ENCODE peak calls at places on chromosomes 12 and 14, in ten cellular contexts. R, X, P, C, U, J, D, M, N and G are unnamed samples.

GRCh38 chr12:130222519-130223255 is 60.4 kb downstream of the FZD10 start:
- DNase-seq in R (no peak), X (no peak), P (no peak), C (no peak), U (no peak), J (no peak), D (no peak), M (no peak), N (no peak), G (no peak)

GRCh38 chr12:97404549-97404948 is 58.1 kb upstream of the RMST start:
- DNase-seq in R (peak; percentile 69), X (peak; percentile 61), P (no peak), C (peak; percentile 56), U (peak; percentile 25), J (peak; percentile 35), D (peak; percentile 6), M (peak; percentile 14), N (peak; percentile 21), G (peak; percentile 49)

GRCh38 chr12:95304673-95305198 is 87.1 kb downstream of the VEZT start:
- DNase-seq in R (no peak), X (no peak), P (no peak), C (no peak), U (no peak), J (no peak), D (peak; percentile 53), M (no peak), N (peak; percentile 52), G (no peak)

GRCh38 chr12:14913381-14913781 is 25.0 kb downstream of the ERP27 start:
- DNase-seq in R (peak; percentile 27), X (no peak), P (no peak), C (peak; percentile 82), U (no peak), J (no peak), D (no peak), M (peak; percentile 99), N (no peak), G (no peak)

GRCh38 chr12:26239508-26240328 is 44.3 kb downstream of the SSPN start:
- DNase-seq in R (no peak), X (no peak), P (no peak), C (peak; percentile 76), U (no peak), J (peak; percentile 100), D (peak; percentile 79), M (peak; percentile 100), N (peak; percentile 100), G (no peak)

GRCh38 chr12:117502633-117503032 is 141.2 kb upstream of the NOS1 start:
- DNase-seq in R (no peak), X (no peak), P (no peak), C (no peak), U (no peak), J (no peak), D (no peak), M (no peak), N (no peak), G (no peak)

GRCh38 chr12:105365231-105365630 is 34.7 kb downstream of the C12orf75 start:
- DNase-seq in R (no peak), X (no peak), P (no peak), C (no peak), U (no peak), J (no peak), D (no peak), M (no peak), N (no peak), G (no peak)

GRCh38 chr12:70507442-70507841 is 129.8 kb downstream of the PTPRB start:
- DNase-seq in R (no peak), X (no peak), P (no peak), C (no peak), U (no peak), J (no peak), D (no peak), M (no peak), N (peak; percentile 61), G (no peak)

GRCh38 chr12:88578821-88579518 is 1.3 kb downstream of the KITLG start:
- DNase-seq in R (peak; percentile 53), X (peak; percentile 72), P (no peak), C (peak; percentile 42), U (peak; percentile 81), J (no peak), D (no peak), M (peak; percentile 52), N (no peak), G (peak; percentile 12)

GRCh38 chr14:35944847-35945246 is 118.7 kb downstream of the BRMS1L start:
- DNase-seq in R (peak; percentile 20), X (peak; percentile 17), P (no peak), C (peak; percentile 36), U (peak; percentile 31), J (no peak), D (no peak), M (peak; percentile 6), N (no peak), G (peak; percentile 25)

GRCh38 chr12:33988888-33989287 is 33.4 kb upstream of the ALG10 start:
- DNase-seq in R (no peak), X (no peak), P (no peak), C (peak; percentile 91), U (no peak), J (no peak), D (no peak), M (peak; percentile 91), N (no peak), G (no peak)

GRCh38 chr12:56020437-56021189 is at the start of gene IKZF4:
- DNase-seq in R (peak; percentile 79), X (peak; percentile 68), P (no peak), C (no peak), U (no peak), J (no peak), D (peak; percentile 48), M (no peak), N (no peak), G (no peak)

GRCh38 chr12:56634837-56635538 is 4.9 kb upstream of the BAZ2A start:
- DNase-seq in R (peak; percentile 92), X (peak; percentile 85), P (peak; percentile 77), C (peak; percentile 94), U (peak; percentile 98), J (peak; percentile 53), D (peak; percentile 84), M (peak; percentile 91), N (peak; percentile 74), G (peak; percentile 85)

GRCh38 chr12:15731940-15732339 is 57.2 kb downstream of the EPS8 start:
- DNase-seq in R (no peak), X (no peak), P (no peak), C (no peak), U (no peak), J (no peak), D (no peak), M (no peak), N (no peak), G (no peak)

GRCh38 chr12:64459388-64460024 is 7.6 kb downstream of the TBK1 start:
- DNase-seq in R (no peak), X (no peak), P (no peak), C (no peak), U (no peak), J (no peak), D (no peak), M (no peak), N (no peak), G (no peak)

DNA sequence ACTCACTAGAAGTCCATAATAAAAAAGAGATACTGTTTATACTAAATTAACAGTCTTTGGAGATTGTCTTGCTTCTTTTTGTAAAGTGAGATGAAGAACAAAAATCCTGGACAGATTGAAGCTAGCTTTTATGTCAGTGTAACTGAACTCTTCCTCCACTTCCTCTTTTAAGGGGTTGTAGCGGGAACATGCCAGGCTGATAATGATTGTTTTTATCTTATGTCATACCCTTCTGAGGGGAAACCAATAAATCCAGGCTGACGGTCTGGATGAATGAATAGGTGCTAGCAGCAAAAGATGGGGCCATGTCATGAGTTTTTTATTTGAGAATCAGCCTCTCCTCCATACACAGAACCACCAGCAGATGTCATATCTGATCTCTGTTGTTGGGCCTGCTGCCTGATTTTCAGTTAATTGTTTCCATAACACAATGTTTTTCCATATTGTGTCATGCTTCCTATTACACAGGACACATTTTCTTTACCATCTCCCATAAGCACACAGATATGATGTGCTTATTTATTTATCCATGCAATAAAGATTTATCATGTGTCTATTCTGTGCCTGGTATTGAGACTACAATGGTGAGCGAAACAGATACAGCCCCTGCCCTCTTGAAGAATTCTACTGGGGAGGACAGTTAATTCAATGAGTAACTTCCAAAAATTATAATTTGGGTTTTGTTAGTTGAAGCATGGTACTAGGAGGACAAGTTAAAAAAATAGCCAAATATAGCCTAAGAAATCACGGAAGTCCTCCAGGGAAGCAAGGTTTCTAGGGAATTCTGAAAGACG is 33.5 kb upstream of the CRY1 start:
- DNase-seq in R (peak; percentile 16), X (peak; percentile 56), P (no peak), C (peak; percentile 40), U (no peak), J (no peak), D (peak; percentile 24), M (peak; percentile 7), N (no peak), G (no peak)
- TF ChIP-seq CTCF in R (peak; percentile 52), X (peak; percentile 49), P (peak; percentile 23), C (peak; percentile 65), U (peak; percentile 68), J (peak; percentile 59), D (peak; percentile 46), M (peak; percentile 35), N (peak; percentile 58), G (peak; percentile 18)

DNA sequence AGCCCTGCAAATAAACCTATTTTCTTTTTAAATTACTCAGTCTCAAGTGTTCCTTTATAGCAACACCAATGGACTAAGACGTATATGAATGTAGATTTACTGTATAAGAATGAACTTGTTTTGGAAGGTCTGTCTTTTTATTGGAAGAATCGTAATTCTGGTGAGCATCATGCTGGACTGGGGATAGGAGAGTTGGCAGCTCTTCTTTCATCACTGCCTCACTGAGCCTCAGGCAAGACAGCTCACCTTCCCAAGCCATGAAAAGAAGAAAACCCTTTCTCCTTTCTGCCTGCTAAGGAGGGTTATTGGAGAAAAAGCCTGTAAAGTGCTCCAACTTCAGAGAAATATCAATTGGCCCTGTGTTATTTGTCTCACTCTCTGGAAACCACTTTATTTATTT is 9.1 kb upstream of the RNF34 start:
- DNase-seq in R (no peak), X (no peak), P (no peak), C (peak; percentile 94), U (no peak), J (no peak), D (no peak), M (peak; percentile 88), N (no peak), G (no peak)
- TF ChIP-seq CTCF in R (no peak), X (no peak), P (no peak), C (no peak), U (no peak), J (no peak), D (no peak), M (no peak), N (no peak), G (no peak)

GRCh38 chr12:123063535-123063934 is 83.1 kb downstream of the ARL6IP4 start:
- DNase-seq in R (peak; percentile 43), X (peak; percentile 58), P (no peak), C (no peak), U (peak; percentile 38), J (no peak), D (peak; percentile 28), M (no peak), N (no peak), G (no peak)
- TF ChIP-seq CTCF in R (peak; percentile 25), X (peak; percentile 52), P (peak; percentile 34), C (no peak), U (no peak), J (peak; percentile 52), D (peak; percentile 38), M (no peak), N (peak; percentile 37), G (peak; percentile 38)

GRCh38 chr14:75884198-75884611 is 97.6 kb downstream of the TGFB3 start:
- DNase-seq in R (no peak), X (peak; percentile 21), P (no peak), C (peak; percentile 43), U (no peak), J (peak; percentile 94), D (peak; percentile 86), M (peak; percentile 46), N (peak; percentile 91), G (no peak)
- TF ChIP-seq CTCF in R (peak; percentile 20), X (peak; percentile 55), P (no peak), C (peak; percentile 29), U (no peak), J (peak; percentile 32), D (peak; percentile 30), M (peak; percentile 32), N (peak; percentile 31), G (no peak)